ENCODE peak calls at places on chromosome 15, in four cellular contexts. One of them, this sample, is unnamed.

GRCh38 chr15:77544162-77544561 is 88.5 kb downstream of the LINGO1 start:
- DNase-seq in hepatocyte: no peak
- DNase-seq in endodermal cell: no peak
- DNase-seq in MM.1S: no peak
- DNase-seq in this sample: no peak

GRCh38 chr15:36605626-36606263 is 26.3 kb downstream of the CDIN1 start:
- DNase-seq in hepatocyte: no peak
- DNase-seq in endodermal cell: no peak
- DNase-seq in MM.1S: no peak
- DNase-seq in this sample: no peak

GRCh38 chr15:39084683-39085530 is 496.0 kb upstream of the THBS1 start:
- DNase-seq in hepatocyte: no peak
- DNase-seq in endodermal cell: no peak
- DNase-seq in MM.1S: no peak
- DNase-seq in this sample: peak

GRCh38 chr15:59166601-59167265 is 39.9 kb upstream of the LDHAL6B start:
- DNase-seq in hepatocyte: no peak
- DNase-seq in endodermal cell: peak
- DNase-seq in MM.1S: no peak
- DNase-seq in this sample: no peak

GRCh38 chr15:44596511-44597010 is 59.6 kb downstream of the EIF3J start:
- DNase-seq in hepatocyte: no peak
- DNase-seq in endodermal cell: no peak
- DNase-seq in MM.1S: peak
- DNase-seq in this sample: no peak

GRCh38 chr15:70220444-70220937 is 122.8 kb upstream of the TLE3 start:
- DNase-seq in hepatocyte: no peak
- DNase-seq in endodermal cell: peak
- DNase-seq in MM.1S: no peak
- DNase-seq in this sample: no peak

GRCh38 chr15:58212909-58213526 is 74.8 kb downstream of the AQP9 start:
- DNase-seq in hepatocyte: peak
- DNase-seq in endodermal cell: no peak
- DNase-seq in MM.1S: peak
- DNase-seq in this sample: no peak

GRCh38 chr15:78102741-78103140 is 10.4 kb downstream of the SH2D7 start:
- DNase-seq in hepatocyte: no peak
- DNase-seq in endodermal cell: no peak
- DNase-seq in MM.1S: no peak
- DNase-seq in this sample: no peak

GRCh38 chr15:56342653-56343052 is 22.6 kb upstream of the TEX9 start:
- DNase-seq in hepatocyte: no peak
- DNase-seq in endodermal cell: no peak
- DNase-seq in MM.1S: no peak
- DNase-seq in this sample: no peak

GRCh38 chr15:68412218-68412617 is 19.7 kb downstream of the ITGA11 start:
- DNase-seq in hepatocyte: no peak
- DNase-seq in endodermal cell: peak
- DNase-seq in MM.1S: no peak
- DNase-seq in this sample: peak

GRCh38 chr15:36251450-36251849 is 328.0 kb upstream of the CDIN1 start:
- DNase-seq in hepatocyte: no peak
- DNase-seq in endodermal cell: no peak
- DNase-seq in MM.1S: no peak
- DNase-seq in this sample: no peak

GRCh38 chr15:45140851-45141250 is 11.1 kb downstream of the DUOX1 start:
- DNase-seq in hepatocyte: no peak
- DNase-seq in endodermal cell: no peak
- DNase-seq in MM.1S: no peak
- DNase-seq in this sample: no peak

GRCh38 chr15:93479679-93480078 is 390.7 kb upstream of the RGMA start:
- DNase-seq in hepatocyte: peak
- DNase-seq in endodermal cell: no peak
- DNase-seq in MM.1S: no peak
- DNase-seq in this sample: peak

GRCh38 chr15:34583399-34584320 is at the start of gene GOLGA8B:
- DNase-seq in hepatocyte: peak
- DNase-seq in endodermal cell: peak
- DNase-seq in MM.1S: peak
- DNase-seq in this sample: peak

GRCh38 chr15:45573961-45574629 is 13.1 kb upstream of the BLOC1S6 start:
- DNase-seq in hepatocyte: peak
- DNase-seq in endodermal cell: peak
- DNase-seq in MM.1S: no peak
- DNase-seq in this sample: no peak

GRCh38 chr15:92879949-92880725 is 20.0 kb upstream of the CHD2 start:
- DNase-seq in hepatocyte: no peak
- DNase-seq in endodermal cell: no peak
- DNase-seq in MM.1S: no peak
- DNase-seq in this sample: no peak

GRCh38 chr15:64521726-64522164 is 61.4 kb downstream of the ZNF609 start:
- DNase-seq in hepatocyte: peak
- DNase-seq in endodermal cell: peak
- DNase-seq in MM.1S: no peak
- DNase-seq in this sample: no peak

GRCh38 chr15:49297584-49297983 is 125.5 kb upstream of the FGF7 start:
- DNase-seq in hepatocyte: no peak
- DNase-seq in endodermal cell: no peak
- DNase-seq in MM.1S: no peak
- DNase-seq in this sample: no peak

GRCh38 chr15:100764778-100765457 is 114.7 kb upstream of the ALDH1A3 start:
- DNase-seq in hepatocyte: peak
- DNase-seq in endodermal cell: peak
- DNase-seq in MM.1S: no peak
- DNase-seq in this sample: peak

GRCh38 chr15:36791849-36792618 is 212.6 kb downstream of the CDIN1 start:
- DNase-seq in hepatocyte: no peak
- DNase-seq in endodermal cell: no peak
- DNase-seq in MM.1S: no peak
- DNase-seq in this sample: no peak

GRCh38 chr15:64180235-64180824 is 17.5 kb upstream of the PPIB start:
- DNase-seq in hepatocyte: no peak
- DNase-seq in endodermal cell: peak
- DNase-seq in MM.1S: no peak
- DNase-seq in this sample: no peak

GRCh38 chr15:44137750-44138149 is 57.3 kb downstream of the FRMD5 start:
- DNase-seq in hepatocyte: no peak
- DNase-seq in endodermal cell: no peak
- DNase-seq in MM.1S: no peak
- DNase-seq in this sample: no peak

GRCh38 chr15:44286814-44287555 is 1.5 kb upstream of the GOLM2 start:
- DNase-seq in hepatocyte: no peak
- DNase-seq in endodermal cell: peak
- DNase-seq in MM.1S: no peak
- DNase-seq in this sample: no peak

GRCh38 chr15:82803793-82804574 is 1.9 kb downstream of the FSD2 start:
- DNase-seq in hepatocyte: no peak
- DNase-seq in endodermal cell: no peak
- DNase-seq in MM.1S: no peak
- DNase-seq in this sample: no peak

GRCh38 chr15:79593119-79593869 is 161.2 kb downstream of the MINAR1 start:
- DNase-seq in hepatocyte: peak
- DNase-seq in endodermal cell: peak
- DNase-seq in MM.1S: no peak
- DNase-seq in this sample: no peak

GRCh38 chr15:63950911-63951481 is 95.3 kb downstream of the DAPK2 start:
- DNase-seq in hepatocyte: no peak
- DNase-seq in endodermal cell: peak
- DNase-seq in MM.1S: no peak
- DNase-seq in this sample: no peak

GRCh38 chr15:41904487-41905359 is 10.9 kb upstream of the SPTBN5 start:
- DNase-seq in hepatocyte: peak
- DNase-seq in endodermal cell: peak
- DNase-seq in MM.1S: peak
- DNase-seq in this sample: peak

GRCh38 chr15:83066034-83066760 is 855 bp downstream of the BTBD1 start:
- DNase-seq in hepatocyte: no peak
- DNase-seq in endodermal cell: peak
- DNase-seq in MM.1S: no peak
- DNase-seq in this sample: no peak

GRCh38 chr15:62068787-62069170 is 2.0 kb downstream of the C2CD4A start:
- DNase-seq in hepatocyte: no peak
- DNase-seq in endodermal cell: no peak
- DNase-seq in MM.1S: no peak
- DNase-seq in this sample: no peak

GRCh38 chr15:70466895-70467529 is 296.3 kb downstream of the UACA start:
- DNase-seq in hepatocyte: peak
- DNase-seq in endodermal cell: peak
- DNase-seq in MM.1S: peak
- DNase-seq in this sample: peak

GRCh38 chr15:90694987-90695386 is 22.2 kb upstream of the BLM start:
- DNase-seq in hepatocyte: no peak
- DNase-seq in endodermal cell: no peak
- DNase-seq in MM.1S: no peak
- DNase-seq in this sample: no peak

GRCh38 chr15:64096486-64097431 is 977 bp downstream of the SNX1 start:
- DNase-seq in hepatocyte: peak
- DNase-seq in endodermal cell: peak
- DNase-seq in MM.1S: peak
- DNase-seq in this sample: no peak

GRCh38 chr15:29566914-29567313 is 255.4 kb downstream of the TJP1 start:
- DNase-seq in hepatocyte: no peak
- DNase-seq in endodermal cell: no peak
- DNase-seq in MM.1S: no peak
- DNase-seq in this sample: no peak

GRCh38 chr15:92079647-92080255 is 226.2 kb downstream of the SLCO3A1 start:
- DNase-seq in hepatocyte: no peak
- DNase-seq in endodermal cell: no peak
- DNase-seq in MM.1S: no peak
- DNase-seq in this sample: no peak

DNA sequence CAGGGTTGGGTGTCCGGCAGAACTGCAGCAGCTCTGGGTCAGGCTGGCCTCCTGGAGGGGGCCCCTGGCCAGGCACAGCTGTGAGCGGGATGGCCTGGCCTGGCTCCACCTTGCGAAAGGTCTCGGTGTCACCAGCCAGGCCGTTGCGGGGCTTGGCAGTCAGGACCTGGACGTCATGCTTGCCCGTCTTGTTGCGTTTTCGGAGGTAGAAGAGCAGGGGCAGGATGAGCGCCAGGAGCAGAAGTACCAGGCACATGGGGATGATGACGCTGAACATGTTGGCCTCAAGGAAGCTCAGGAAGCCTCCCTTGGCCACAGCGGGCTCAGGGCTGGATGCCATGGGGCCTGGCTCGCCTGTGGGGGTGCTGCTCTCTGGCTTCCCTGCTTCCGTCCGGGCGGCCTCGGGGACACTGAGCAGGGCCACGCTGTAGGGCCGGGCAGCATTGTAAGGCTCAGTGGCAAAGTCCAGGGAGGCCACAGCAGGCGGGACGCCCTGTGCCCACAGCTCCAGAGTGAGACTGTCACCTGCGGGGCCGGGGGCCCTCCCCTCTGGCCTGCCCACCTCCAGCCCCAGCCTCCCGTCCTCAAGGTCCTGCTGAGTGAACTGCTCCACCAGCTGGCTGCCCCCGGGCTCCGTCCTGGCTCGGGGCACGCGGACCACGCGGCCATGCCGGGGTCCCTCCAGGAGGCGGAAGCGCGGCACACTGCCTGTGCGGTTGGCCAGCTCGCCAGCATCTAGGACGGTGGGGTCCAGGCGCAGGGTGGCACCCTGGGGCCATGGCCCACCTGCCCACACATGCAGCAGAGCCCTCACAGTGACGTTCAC is 28.1 kb downstream of the SNX33 start:
- DNase-seq in hepatocyte: no peak
- DNase-seq in endodermal cell: no peak
- DNase-seq in MM.1S: no peak
- DNase-seq in this sample: no peak
- H3K27ac ChIP-seq in hepatocyte: no peak
- H3K27ac ChIP-seq in endodermal cell: no peak
- H3K27ac ChIP-seq in MM.1S: no peak
- H3K27ac ChIP-seq in this sample: peak

GRCh38 chr15:65629548-65629947 is 7.8 kb downstream of the SLC24A1 start:
- DNase-seq in hepatocyte: no peak
- DNase-seq in endodermal cell: no peak
- DNase-seq in MM.1S: no peak
- DNase-seq in this sample: no peak
- H3K27ac ChIP-seq in hepatocyte: no peak
- H3K27ac ChIP-seq in endodermal cell: no peak
- H3K27ac ChIP-seq in MM.1S: no peak
- H3K27ac ChIP-seq in this sample: no peak

GRCh38 chr15:80789296-80789695 is 10.1 kb downstream of the CEMIP start:
- DNase-seq in hepatocyte: no peak
- DNase-seq in endodermal cell: no peak
- DNase-seq in MM.1S: no peak
- DNase-seq in this sample: no peak
- H3K27ac ChIP-seq in hepatocyte: no peak
- H3K27ac ChIP-seq in endodermal cell: no peak
- H3K27ac ChIP-seq in MM.1S: no peak
- H3K27ac ChIP-seq in this sample: no peak

DNA sequence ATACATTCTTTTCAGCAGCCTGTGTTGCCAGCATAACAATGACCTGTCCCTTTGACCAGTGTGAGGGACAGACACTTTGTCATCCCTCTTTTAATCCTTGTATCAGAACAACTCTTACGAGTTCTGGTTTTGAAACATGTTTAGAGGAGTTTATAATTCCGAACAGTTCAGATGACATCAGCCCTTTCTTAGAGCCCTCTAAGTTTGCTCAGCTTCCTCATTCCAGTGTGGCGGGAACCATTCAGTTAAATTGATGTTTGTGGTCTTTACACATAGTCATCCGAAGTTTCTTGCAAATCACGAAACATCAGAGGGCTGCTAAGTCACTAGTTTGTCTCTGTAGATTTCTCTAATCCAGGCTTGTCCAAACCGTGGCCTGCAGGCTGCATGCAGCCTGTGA is 102.5 kb downstream of the AKAP13 start:
- DNase-seq in hepatocyte: peak
- DNase-seq in endodermal cell: no peak
- DNase-seq in MM.1S: no peak
- DNase-seq in this sample: peak
- H3K27ac ChIP-seq in hepatocyte: peak
- H3K27ac ChIP-seq in endodermal cell: peak
- H3K27ac ChIP-seq in MM.1S: no peak
- H3K27ac ChIP-seq in this sample: peak

GRCh38 chr15:22902046-22902445 is 63.6 kb downstream of the NIPA2 start:
- DNase-seq in hepatocyte: no peak
- DNase-seq in endodermal cell: no peak
- DNase-seq in MM.1S: no peak
- DNase-seq in this sample: no peak
- H3K27ac ChIP-seq in hepatocyte: no peak
- H3K27ac ChIP-seq in endodermal cell: no peak
- H3K27ac ChIP-seq in MM.1S: no peak
- H3K27ac ChIP-seq in this sample: no peak

GRCh38 chr15:74176262-74177208 is 3.0 kb downstream of the ISLR start:
- DNase-seq in hepatocyte: no peak
- DNase-seq in endodermal cell: peak
- DNase-seq in MM.1S: no peak
- DNase-seq in this sample: peak
- H3K27ac ChIP-seq in hepatocyte: peak
- H3K27ac ChIP-seq in endodermal cell: peak
- H3K27ac ChIP-seq in MM.1S: no peak
- H3K27ac ChIP-seq in this sample: peak

GRCh38 chr15:66740802-66741201 is 38.8 kb downstream of the SMAD6 start:
- DNase-seq in hepatocyte: peak
- DNase-seq in endodermal cell: no peak
- DNase-seq in MM.1S: no peak
- DNase-seq in this sample: peak
- H3K27ac ChIP-seq in hepatocyte: peak
- H3K27ac ChIP-seq in endodermal cell: no peak
- H3K27ac ChIP-seq in MM.1S: no peak
- H3K27ac ChIP-seq in this sample: peak